ENCODE peak calls at places on chromosome 11, in six cellular contexts. F is dorsolateral prefrontal cortex, D is gastrocnemius medialis, V is psoas muscle, Z is mammary epithelial cell, K is cardiac muscle cell. Y is an unnamed sample.

GRCh38 chr11:73280606-73281005 is 8.5 kb downstream of the P2RY6 start:
- DNase-seq in F (no peak), D (peak), V (no peak), Z (no peak), K (no peak), Y (no peak)

GRCh38 chr11:42066113-42066512 is 606.7 kb upstream of the LRRC4C start:
- DNase-seq in F (peak), D (peak), V (peak), Z (no peak), K (no peak), Y (no peak)

GRCh38 chr11:105489431-105489830 is 120.4 kb upstream of the GRIA4 start:
- DNase-seq in F (no peak), D (no peak), V (no peak), Z (no peak), K (peak), Y (peak)

GRCh38 chr11:26297179-26297970 is 34.6 kb upstream of the ANO3 start:
- DNase-seq in F (no peak), D (no peak), V (no peak), Z (peak), K (peak), Y (no peak)

GRCh38 chr11:122516686-122517085 is 138.8 kb upstream of the UBASH3B start:
- DNase-seq in F (no peak), D (no peak), V (no peak), Z (no peak), K (no peak), Y (no peak)

GRCh38 chr11:104254347-104254746 is 90.4 kb upstream of the PDGFD start:
- DNase-seq in F (no peak), D (no peak), V (no peak), Z (peak), K (peak), Y (no peak)

GRCh38 chr11:65329944-65330403 is 3.7 kb upstream of the DPF2 start:
- DNase-seq in F (peak), D (peak), V (peak), Z (peak), K (peak), Y (peak)

GRCh38 chr11:6443269-6444003 is 2.6 kb upstream of the HPX start:
- DNase-seq in F (peak), D (peak), V (peak), Z (peak), K (peak), Y (peak)

GRCh38 chr11:66329165-66329673 is 7.0 kb downstream of the RIN1 start:
- DNase-seq in F (no peak), D (no peak), V (peak), Z (no peak), K (no peak), Y (no peak)

GRCh38 chr11:119540370-119541125 is 117.6 kb upstream of the THY1 start:
- DNase-seq in F (peak), D (no peak), V (no peak), Z (no peak), K (no peak), Y (no peak)

GRCh38 chr11:35049906-35050531 is 89.0 kb upstream of the CD44 start:
- DNase-seq in F (no peak), D (no peak), V (no peak), Z (no peak), K (no peak), Y (no peak)

GRCh38 chr11:94224078-94224477 is 80.3 kb upstream of the IZUMO1R start:
- DNase-seq in F (no peak), D (no peak), V (no peak), Z (no peak), K (no peak), Y (no peak)

GRCh38 chr11:55819330-55819729 is at the start of gene OR5D18:
- DNase-seq in F (no peak), D (no peak), V (no peak), Z (no peak), K (no peak), Y (no peak)

GRCh38 chr11:102112654-102112926 is 2.3 kb downstream of the YAP1 start:
- DNase-seq in F (no peak), D (no peak), V (no peak), Z (no peak), K (no peak), Y (no peak)

GRCh38 chr11:92226331-92227232 is 2.0 kb downstream of the FAT3 start:
- DNase-seq in F (peak), D (no peak), V (peak), Z (peak), K (peak), Y (no peak)

GRCh38 chr11:114892381-114893197 is 214.3 kb downstream of the NXPE2 start:
- DNase-seq in F (no peak), D (no peak), V (no peak), Z (no peak), K (no peak), Y (no peak)

GRCh38 chr11:125903753-125904659 is at the start of gene DDX25:
- DNase-seq in F (peak), D (no peak), V (no peak), Z (peak), K (peak), Y (peak)

GRCh38 chr11:60389279-60389910 is 6.9 kb upstream of the MS4A14 start:
- DNase-seq in F (no peak), D (no peak), V (no peak), Z (no peak), K (no peak), Y (no peak)

GRCh38 chr11:118514103-118514502 is 13.2 kb upstream of the TTC36 start:
- DNase-seq in F (no peak), D (no peak), V (no peak), Z (no peak), K (no peak), Y (no peak)

GRCh38 chr11:33585564-33585963 is 115.1 kb downstream of the C11orf91 start:
- DNase-seq in F (no peak), D (no peak), V (no peak), Z (no peak), K (no peak), Y (no peak)

GRCh38 chr11:20658135-20658534 is 11.3 kb upstream of the NELL1 start:
- DNase-seq in F (no peak), D (no peak), V (no peak), Z (no peak), K (no peak), Y (no peak)

GRCh38 chr11:115420524-115420923 is 83.7 kb downstream of the CADM1 start:
- DNase-seq in F (no peak), D (no peak), V (no peak), Z (no peak), K (no peak), Y (no peak)

GRCh38 chr11:11620966-11621880 is 582 bp downstream of the GALNT18 start:
- DNase-seq in F (peak), D (peak), V (peak), Z (peak), K (peak), Y (peak)

GRCh38 chr11:130819561-130819960 is 96.7 kb downstream of the SNX19 start:
- DNase-seq in F (no peak), D (no peak), V (no peak), Z (no peak), K (no peak), Y (no peak)

GRCh38 chr11:102157219-102157618 is 47.0 kb downstream of the YAP1 start:
- DNase-seq in F (no peak), D (peak), V (peak), Z (peak), K (no peak), Y (no peak)

GRCh38 chr11:36231300-36231699 is 57.9 kb downstream of the COMMD9 start:
- DNase-seq in F (no peak), D (no peak), V (no peak), Z (no peak), K (no peak), Y (no peak)

GRCh38 chr11:12087075-12087775 is 23.2 kb upstream of the MICAL2 start:
- DNase-seq in F (no peak), D (peak), V (no peak), Z (peak), K (no peak), Y (no peak)

GRCh38 chr11:96279421-96280290 is 63.3 kb downstream of the MAML2 start:
- DNase-seq in F (no peak), D (no peak), V (no peak), Z (peak), K (no peak), Y (no peak)

GRCh38 chr11:63462126-63462525 is 28.8 kb downstream of the PLAAT5 start:
- DNase-seq in F (no peak), D (no peak), V (no peak), Z (no peak), K (no peak), Y (no peak)

GRCh38 chr11:28108909-28109308 is 721 bp downstream of the METTL15 start:
- DNase-seq in F (no peak), D (no peak), V (no peak), Z (no peak), K (no peak), Y (no peak)
- H3K27ac ChIP-seq in F (peak), D (peak), V (peak), Z (peak), K (peak), Y (no peak)

DNA sequence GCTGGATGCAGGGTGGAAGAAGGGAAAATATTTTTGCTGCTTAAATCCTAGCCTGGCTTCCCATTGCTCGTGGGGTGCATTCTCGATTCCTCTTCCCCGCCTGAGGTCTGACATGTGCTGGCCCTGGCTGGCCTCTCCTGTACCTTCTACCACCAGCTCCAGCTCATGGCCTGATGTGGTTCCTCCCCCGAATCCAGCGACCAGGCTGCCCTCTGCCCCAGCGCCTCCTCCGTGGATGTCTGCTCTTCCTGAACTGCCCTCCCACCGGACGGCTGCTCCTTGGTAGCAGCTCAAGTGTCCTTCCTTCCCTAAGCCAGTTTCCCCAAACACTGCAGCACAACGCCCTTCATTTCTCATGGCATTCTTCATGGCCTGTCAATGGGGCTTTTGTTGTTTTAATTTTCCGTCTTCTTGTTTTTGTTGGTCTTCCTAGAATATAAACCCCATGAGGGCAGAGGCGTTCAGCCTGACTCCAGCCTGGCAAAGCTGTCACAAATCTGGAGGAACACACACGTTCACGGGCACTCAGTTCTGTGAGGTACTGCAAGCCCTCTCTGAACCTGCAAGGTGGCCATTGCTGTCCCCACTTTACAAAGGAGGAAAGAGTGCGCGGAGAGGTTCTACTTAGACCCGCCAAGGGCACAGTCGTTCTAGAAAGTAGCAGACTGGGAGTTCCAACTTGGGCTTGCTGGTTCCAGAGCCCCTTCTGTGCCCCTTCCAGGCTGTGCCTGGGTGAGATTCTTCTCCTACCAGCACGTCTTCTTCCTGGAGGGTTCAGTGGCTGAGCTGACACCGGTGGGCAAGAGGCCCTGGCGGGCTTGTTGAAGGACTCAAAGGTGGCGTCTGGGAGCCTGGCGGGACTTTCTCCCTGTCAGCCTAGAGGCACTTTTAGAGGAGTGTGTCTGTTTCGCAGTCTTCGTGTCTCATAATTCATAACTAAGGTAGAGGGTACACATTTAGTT is 955 bp upstream of the LRP5 start:
- DNase-seq in F (no peak), D (no peak), V (no peak), Z (no peak), K (no peak), Y (no peak)
- H3K27ac ChIP-seq in F (no peak), D (no peak), V (peak), Z (no peak), K (no peak), Y (no peak)

GRCh38 chr11:128807909-128808308 is 59.2 kb downstream of the KCNJ1 start:
- DNase-seq in F (no peak), D (no peak), V (no peak), Z (no peak), K (no peak), Y (no peak)

GRCh38 chr11:128803440-128803839 is 63.7 kb downstream of the KCNJ1 start:
- DNase-seq in F (no peak), D (no peak), V (no peak), Z (no peak), K (no peak), Y (no peak)

GRCh38 chr11:128809128-128809527 is 58.0 kb downstream of the KCNJ1 start:
- DNase-seq in F (no peak), D (no peak), V (no peak), Z (peak), K (no peak), Y (no peak)

GRCh38 chr11:128804481-128804880 is 62.6 kb downstream of the KCNJ1 start:
- DNase-seq in F (no peak), D (no peak), V (no peak), Z (peak), K (no peak), Y (no peak)

GRCh38 chr11:128806496-128807261 is 60.4 kb downstream of the KCNJ1 start:
- DNase-seq in F (no peak), D (no peak), V (no peak), Z (no peak), K (no peak), Y (no peak)
- H3K27ac ChIP-seq in F (no peak), D (no peak), V (no peak), Z (no peak), K (no peak), Y (no peak)

GRCh38 chr11:71207996-71208774 is 44.2 kb downstream of the SHANK2 start:
- DNase-seq in F (no peak), D (no peak), V (peak), Z (no peak), K (no peak), Y (no peak)

GRCh38 chr11:71209656-71210055 is 42.7 kb downstream of the SHANK2 start:
- DNase-seq in F (no peak), D (no peak), V (peak), Z (no peak), K (no peak), Y (no peak)

GRCh38 chr11:71207563-71207962 is 44.8 kb downstream of the SHANK2 start:
- DNase-seq in F (no peak), D (no peak), V (peak), Z (no peak), K (no peak), Y (no peak)

GRCh38 chr11:71210861-71211260 is 41.5 kb downstream of the SHANK2 start:
- DNase-seq in F (no peak), D (no peak), V (peak), Z (no peak), K (no peak), Y (no peak)

DNA sequence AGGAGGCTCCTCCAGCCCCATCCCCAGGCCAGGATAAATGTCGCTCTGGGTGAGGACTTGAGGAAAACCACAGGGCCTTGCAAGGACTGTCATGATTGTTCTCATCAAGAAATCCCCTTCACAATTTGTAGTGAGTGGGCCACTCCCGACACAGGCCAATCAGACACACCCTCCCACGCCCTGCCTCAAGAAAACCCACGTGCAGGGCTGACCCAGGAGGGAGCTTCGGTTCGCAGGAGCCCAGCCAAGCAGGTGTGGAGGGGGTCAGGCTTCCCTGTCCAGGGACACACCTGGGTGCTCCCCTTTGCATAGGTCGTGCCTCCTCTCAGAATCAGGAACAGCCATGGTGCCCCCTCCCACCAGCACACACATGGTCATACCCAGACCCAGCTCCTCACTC is 43.2 kb downstream of the SHANK2 start:
- DNase-seq in F (no peak), D (no peak), V (no peak), Z (no peak), K (no peak), Y (no peak)
- H3K27ac ChIP-seq in F (no peak), D (no peak), V (no peak), Z (no peak), K (no peak), Y (no peak)

GRCh38 chr11:116930586-116930985 is 93.2 kb upstream of the APOA1 start:
- DNase-seq in F (no peak), D (no peak), V (no peak), Z (no peak), K (no peak), Y (no peak)
- H3K27ac ChIP-seq in F (peak), D (no peak), V (no peak), Z (peak), K (peak), Y (peak)

DNA sequence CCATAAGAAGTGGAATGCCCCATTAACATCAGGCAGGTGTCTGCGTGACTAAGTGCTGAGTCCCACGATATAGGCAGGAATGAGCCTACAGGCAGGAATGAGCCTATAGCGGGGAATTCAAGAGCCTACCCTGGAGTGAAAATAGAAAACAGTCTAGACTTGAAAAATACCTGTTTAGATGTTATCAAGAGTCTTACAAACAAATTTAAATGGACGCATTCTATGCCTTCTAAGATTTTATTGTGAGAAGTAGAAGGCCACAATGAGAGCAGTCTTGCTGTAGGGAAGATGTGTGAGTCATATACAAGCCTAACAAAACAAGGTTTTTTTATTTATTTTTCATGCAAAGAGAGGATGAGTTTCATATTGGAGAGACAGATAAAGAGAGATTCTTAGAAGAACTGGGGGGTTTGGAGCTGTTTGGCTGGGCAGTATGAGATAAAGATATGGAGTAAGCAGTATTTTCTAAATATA is 200.8 kb upstream of the ZC3H12C start:
- DNase-seq in F (no peak), D (no peak), V (no peak), Z (peak), K (no peak), Y (no peak)
- H3K27ac ChIP-seq in F (no peak), D (no peak), V (no peak), Z (no peak), K (no peak), Y (no peak)

GRCh38 chr11:2813141-2813908 is 72.2 kb downstream of the CDKN1C start:
- DNase-seq in F (no peak), D (no peak), V (peak), Z (no peak), K (peak), Y (no peak)
- H3K27ac ChIP-seq in F (no peak), D (peak), V (no peak), Z (no peak), K (no peak), Y (no peak)

GRCh38 chr11:132541794-132542193 is 990.5 kb downstream of the OPCML start:
- DNase-seq in F (no peak), D (no peak), V (no peak), Z (no peak), K (no peak), Y (no peak)
- H3K27ac ChIP-seq in F (no peak), D (no peak), V (no peak), Z (no peak), K (no peak), Y (no peak)

GRCh38 chr11:3158821-3159220 is 6.3 kb downstream of the OSBPL5 start:
- DNase-seq in F (no peak), D (peak), V (peak), Z (no peak), K (no peak), Y (no peak)
- H3K27ac ChIP-seq in F (peak), D (peak), V (peak), Z (no peak), K (no peak), Y (no peak)